ENCODE peak calls at places on chromosome 5, in six cellular contexts. P is sigmoid colon, A is adrenal gland, B is OCI-LY7, M is endodermal cell, L is osteoblast. Y is an unnamed sample.

GRCh38 chr5:27652505-27652904 is 614.1 kb upstream of the CDH9 start:
- DNase-seq in L (no peak), A (no peak), M (peak; percentile 84), P (no peak), B (no peak), Y (no peak)

GRCh38 chr5:111953351-111954127 is 196.5 kb upstream of the NREP start:
- DNase-seq in P (no peak), A (no peak), L (no peak), B (no peak), M (no peak), Y (no peak)

GRCh38 chr5:141564216-141564692 is 54.5 kb downstream of the DIAPH1 start:
- DNase-seq in B (peak; percentile 97), P (peak; percentile 72), A (peak; percentile 67), M (peak; percentile 85), L (peak; percentile 37), Y (peak; percentile 85)

GRCh38 chr5:52997424-52997823 is 8.3 kb downstream of the ITGA2 start:
- DNase-seq in P (no peak), M (no peak), B (no peak), A (no peak), L (no peak), Y (no peak)

GRCh38 chr5:88760512-88760911 is 122.5 kb downstream of the MEF2C start:
- DNase-seq in B (no peak), M (no peak), A (no peak), P (no peak), L (no peak), Y (no peak)

GRCh38 chr5:83306572-83307241 is 164.8 kb upstream of the VCAN start:
- DNase-seq in L (peak; percentile 84), B (no peak), P (peak; percentile 76), A (peak; percentile 19), M (no peak), Y (peak; percentile 56)

GRCh38 chr5:72556351-72557146 is 49.3 kb upstream of the ZNF366 start:
- DNase-seq in B (peak; percentile 3), L (peak; percentile 73), P (peak; percentile 79), M (peak; percentile 93), A (peak; percentile 46), Y (no peak)

GRCh38 chr5:153515269-153515668 is 24.8 kb downstream of the GRIA1 start:
- DNase-seq in L (no peak), A (no peak), B (no peak), M (no peak), P (no peak), Y (no peak)

GRCh38 chr5:45686620-45687019 is 9.6 kb downstream of the HCN1 start:
- DNase-seq in A (no peak), L (no peak), P (no peak), M (no peak), B (no peak), Y (no peak)

GRCh38 chr5:142179776-142180387 is 71.3 kb downstream of the NDFIP1 start:
- DNase-seq in A (peak; percentile 37), M (no peak), L (no peak), B (no peak), P (peak; percentile 17), Y (no peak)

GRCh38 chr5:15344954-15345353 is 155.0 kb upstream of the FBXL7 start:
- DNase-seq in L (no peak), P (no peak), A (no peak), B (no peak), M (no peak), Y (no peak)

GRCh38 chr5:148469446-148470062 is 85.8 kb downstream of the FBXO38 start:
- DNase-seq in L (peak; percentile 34), P (peak; percentile 66), B (no peak), M (no peak), A (no peak), Y (no peak)

GRCh38 chr5:128644863-128645262 is 106.8 kb upstream of the FBN2 start:
- DNase-seq in M (no peak), L (peak; percentile 73), A (no peak), P (no peak), B (no peak), Y (no peak)

GRCh38 chr5:59351076-59351794 is 542.3 kb downstream of the PDE4D start:
- DNase-seq in L (no peak), M (no peak), B (no peak), A (no peak), P (peak; percentile 75), Y (no peak)

GRCh38 chr5:178489281-178489976 is 100.8 kb downstream of the COL23A1 start:
- DNase-seq in P (no peak), A (no peak), B (no peak), L (no peak), M (no peak), Y (no peak)

GRCh38 chr5:171599957-171600612 is 180.6 kb downstream of the FGF18 start:
- DNase-seq in A (no peak), M (peak; percentile 45), B (no peak), P (no peak), L (no peak), Y (no peak)

GRCh38 chr5:11182441-11183080 is 421.5 kb upstream of the DAP start:
- DNase-seq in P (no peak), A (no peak), M (peak; percentile 62), B (peak; percentile 18), L (no peak), Y (no peak)

GRCh38 chr5:21391506-21391905 is 1403.5 kb upstream of the CDH18 start:
- DNase-seq in M (no peak), P (no peak), A (no peak), L (no peak), B (no peak), Y (peak; percentile 1)

GRCh38 chr5:684771-685216 is 8.4 kb downstream of the TPPP start:
- DNase-seq in B (no peak), M (peak; percentile 35), A (no peak), P (peak; percentile 57), L (peak; percentile 56), Y (no peak)

GRCh38 chr5:128121679-128122078 is 38.1 kb downstream of the SLC12A2 start:
- DNase-seq in B (no peak), P (no peak), M (no peak), L (no peak), A (no peak), Y (no peak)

GRCh38 chr5:132655821-132656773 is 1.9 kb upstream of the IL13 start:
- DNase-seq in L (peak; percentile 92), B (no peak), P (no peak), M (peak; percentile 74), A (no peak), Y (no peak)

GRCh38 chr5:96079075-96079474 is 117.4 kb upstream of the ELL2 start:
- DNase-seq in P (no peak), A (no peak), M (no peak), L (peak; percentile 32), B (no peak), Y (peak; percentile 91)

GRCh38 chr5:30930736-30931135 is 262.8 kb upstream of the CDH6 start:
- DNase-seq in P (no peak), L (no peak), B (no peak), A (no peak), M (no peak), Y (no peak)

GRCh38 chr5:145245354-145245753 is 589.8 kb downstream of the PRELID2 start:
- DNase-seq in L (no peak), P (no peak), A (no peak), B (no peak), M (peak; percentile 53), Y (no peak)

GRCh38 chr5:94976863-94977262 is 308.0 kb downstream of the MCTP1 start:
- DNase-seq in P (no peak), M (no peak), B (no peak), A (no peak), L (no peak), Y (no peak)

GRCh38 chr5:150224483-150225027 is 34.7 kb downstream of the SLC6A7 start:
- DNase-seq in L (peak; percentile 85), P (no peak), B (no peak), M (no peak), A (no peak), Y (no peak)

GRCh38 chr5:138664276-138664943 is 88.8 kb upstream of the CTNNA1 start:
- DNase-seq in L (no peak), B (no peak), M (no peak), P (no peak), A (no peak), Y (no peak)

GRCh38 chr5:59713488-59713844 is 180.1 kb downstream of the PDE4D start:
- DNase-seq in B (no peak), P (peak; percentile 56), M (no peak), L (no peak), A (no peak), Y (no peak)

GRCh38 chr5:153744751-153745150 is 254.3 kb downstream of the GRIA1 start:
- DNase-seq in P (no peak), B (no peak), M (no peak), L (no peak), A (no peak), Y (no peak)

GRCh38 chr5:140143521-140144258 is 18.0 kb downstream of the IGIP start:
- DNase-seq in B (no peak), M (no peak), L (no peak), P (no peak), A (no peak), Y (no peak)

GRCh38 chr5:42022383-42022782 is 97.3 kb downstream of the FBXO4 start:
- DNase-seq in M (no peak), P (no peak), A (no peak), L (no peak), B (no peak), Y (no peak)
- H3K4me3 ChIP-seq in M (no peak overlapping the region), P (no peak overlapping the region), A (no peak overlapping the region), L (no peak overlapping the region), B (no peak overlapping the region), Y (no peak overlapping the region)

GRCh38 chr5:8306289-8306688 is 437.3 kb downstream of the MTRR start:
- DNase-seq in A (no peak), P (no peak), M (peak; percentile 58), L (no peak), B (no peak), Y (no peak)
- H3K36me3 ChIP-seq in A (no peaks in the 10 kb centered on the region), P (no peaks in the 10 kb centered on the region), M (no peaks in the 10 kb centered on the region), L (no peaks in the 10 kb centered on the region), B (no peaks in the 10 kb centered on the region), Y (no peaks in the 10 kb centered on the region)

DNA sequence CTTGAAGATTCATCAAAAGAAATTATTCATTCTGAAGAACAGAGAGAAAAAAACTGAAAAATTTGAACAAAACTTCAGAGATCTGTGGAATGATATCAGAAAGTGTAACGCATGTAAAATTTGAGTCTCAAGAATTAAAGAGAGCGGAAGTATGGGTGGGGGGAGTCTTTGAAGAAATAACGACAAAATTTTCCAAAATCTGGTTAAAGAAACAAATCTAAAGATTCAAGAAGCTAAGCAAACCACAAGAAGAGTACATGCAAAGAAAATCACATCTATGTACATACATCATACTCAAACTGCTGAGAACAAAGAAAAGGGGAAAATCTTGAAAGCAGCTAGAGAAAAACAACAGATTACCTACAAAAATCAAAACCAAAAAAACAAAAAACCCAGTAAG is 149.4 kb upstream of the TBCA start:
- DNase-seq in L (no peak), M (no peak), A (no peak), P (no peak), B (no peak), Y (no peak)
- H3K4me3 ChIP-seq in L (no peak overlapping the region), M (no peak overlapping the region), A (no peak overlapping the region), P (no peak overlapping the region), B (no peak overlapping the region), Y (no peak overlapping the region)

DNA sequence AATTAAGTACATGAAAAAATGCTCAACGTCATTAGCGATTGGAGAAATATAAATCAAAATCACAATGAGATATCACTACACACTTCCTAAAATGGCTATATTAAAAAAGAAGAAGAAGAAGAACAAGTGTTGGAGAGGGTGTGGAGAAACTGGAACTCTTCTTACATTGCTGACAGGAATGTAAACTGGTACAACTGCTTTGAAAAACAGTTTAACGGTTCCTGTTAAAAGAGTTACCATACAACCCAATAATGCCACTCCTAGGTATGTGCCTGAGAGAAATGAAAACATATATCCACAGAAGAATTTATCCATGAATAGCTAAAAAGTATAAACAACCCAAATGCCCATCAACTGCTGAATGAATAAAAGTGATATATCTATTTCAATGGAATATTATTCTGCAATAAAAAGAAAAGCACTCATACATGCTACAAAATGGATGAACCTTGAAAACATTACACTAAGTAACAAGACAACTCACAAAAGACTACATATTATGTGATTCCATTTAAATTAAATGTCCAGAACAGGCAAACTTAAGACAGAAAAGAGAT is 9.0 kb downstream of the FEM1C start:
- DNase-seq in L (no peak), A (no peak), P (no peak), B (no peak), M (no peak), Y (no peak)
- H3K36me3 ChIP-seq in L (peaks cover 37% of the 10 kb centered on the region), A (peaks cover 4% of the 10 kb centered on the region), P (no peaks in the 10 kb centered on the region), B (peaks cover 74% of the 10 kb centered on the region), M (peaks cover 67% of the 10 kb centered on the region), Y (no peaks in the 10 kb centered on the region)